ENCODE peak calls at places on chromosomes 7 and 10, in six cellular contexts. V is LNCaP clone FGC, K is mesenteric fat pad, B is NCI-H1092, J is epithelial cell of esophagus, H is T-cell. Y is an unnamed sample.

GRCh38 chr10:43226851-43227845 is 39.7 kb downstream of the RASGEF1A start:
- DNase-seq in K (peak; percentile 71), B (no peak), H (no peak), V (no peak), J (no peak), Y (no peak)

GRCh38 chr10:74202356-74202755 is 51.3 kb downstream of the ADK start:
- DNase-seq in H (no peak), K (no peak), J (no peak), V (no peak), B (no peak), Y (no peak)

GRCh38 chr7:84821671-84822534 is 365.0 kb downstream of the SEMA3D start:
- DNase-seq in K (no peak), J (no peak), B (no peak), H (no peak), V (no peak), Y (no peak)

GRCh38 chr7:100683659-100684533 is 10.2 kb downstream of the GIGYF1 start:
- DNase-seq in J (no peak), B (no peak), H (no peak), K (no peak), V (no peak), Y (no peak)

GRCh38 chr10:123529146-123529760 is 136.9 kb upstream of the GPR26 start:
- DNase-seq in K (no peak), H (no peak), B (no peak), J (no peak), V (no peak), Y (no peak)

GRCh38 chr7:158238616-158239289 is 348.9 kb downstream of the PTPRN2 start:
- DNase-seq in J (no peak), H (no peak), V (no peak), B (no peak), K (peak; percentile 76), Y (no peak)

GRCh38 chr7:131164025-131164899 is 163.4 kb upstream of the MKLN1 start:
- DNase-seq in H (no peak), J (peak; percentile 91), K (no peak), V (no peak), B (no peak), Y (no peak)

GRCh38 chr10:98262571-98262970 is 5.4 kb downstream of the LOXL4 start:
- DNase-seq in H (no peak), J (peak; percentile 56), K (no peak), B (no peak), V (peak; percentile 43), Y (peak; percentile 62)

GRCh38 chr10:93701903-93702277 is 502 bp downstream of the FRA10AC1 start:
- DNase-seq in V (no peak), K (no peak), J (peak; percentile 57), H (peak; percentile 4), B (no peak), Y (peak; percentile 43)

GRCh38 chr10:3766046-3766761 is 18.8 kb downstream of the KLF6 start:
- DNase-seq in K (no peak), B (no peak), H (no peak), V (no peak), J (peak; percentile 89), Y (no peak)

GRCh38 chr7:112193915-112194502 is 12.2 kb downstream of the DOCK4 start:
- DNase-seq in J (no peak), V (no peak), B (no peak), H (no peak), K (no peak), Y (no peak)

GRCh38 chr10:60448246-60448645 is 58.6 kb upstream of the ANK3 start:
- DNase-seq in B (no peak), V (no peak), J (no peak), K (no peak), H (no peak), Y (no peak)

GRCh38 chr7:101595766-101596537 is 33.1 kb downstream of the MYL10 start:
- DNase-seq in J (no peak), K (peak; percentile 9), H (no peak), V (no peak), B (no peak), Y (no peak)

GRCh38 chr7:44565795-44566559 is 7.7 kb downstream of the DDX56 start:
- DNase-seq in J (no peak), V (no peak), B (no peak), H (no peak), K (no peak), Y (peak; percentile 54)

GRCh38 chr7:9776900-9777299 is 1196.8 kb upstream of the PHF14 start:
- DNase-seq in K (no peak), V (no peak), B (no peak), J (no peak), H (no peak), Y (peak; percentile 73)